ENCODE peak calls at places on chromosomes 4 and X, in six cellular contexts. M, P, C, E, K and F are unnamed samples.

GRCh38 chrX:10549280-10549679 is 71.1 kb downstream of the MID1 start:
- DNase-seq in M (no peak), C (no peak), E (no peak), K (peak), P (no peak), F (no peak)

GRCh38 chr4:174005422-174005821 is 278.0 kb downstream of the FBXO8 start:
- DNase-seq in C (no peak), P (no peak), K (no peak), E (no peak), M (no peak), F (no peak)

GRCh38 chr4:102693266-102693850 is 67.4 kb downstream of the MANBA start:
- DNase-seq in K (no peak), E (no peak), C (no peak), P (no peak), M (no peak), F (no peak)

GRCh38 chr4:24174622-24175021 is 284.8 kb upstream of the PPARGC1A start:
- DNase-seq in E (no peak), P (no peak), K (no peak), M (no peak), C (no peak), F (no peak)

GRCh38 chrX:94908171-94908570 is 1234.2 kb downstream of the FAM133A start:
- DNase-seq in M (no peak), C (no peak), K (no peak), E (no peak), P (no peak), F (no peak)

GRCh38 chr4:47031011-47031678 is at the start of gene GABRB1:
- DNase-seq in P (no peak), M (peak), E (peak), C (peak), K (no peak), F (no peak)

GRCh38 chr4:107349732-107350131 is 313.6 kb upstream of the DKK2 start:
- DNase-seq in K (no peak), P (no peak), C (no peak), E (no peak), M (no peak), F (no peak)

GRCh38 chrX:56726609-56727008 is 2.4 kb upstream of the NBDY start:
- DNase-seq in P (no peak), C (no peak), M (no peak), E (peak), K (peak), F (peak)

GRCh38 chr4:156976147-156976546 is 4.5 kb upstream of the PDGFC start:
- DNase-seq in M (peak), C (no peak), E (peak), K (no peak), P (no peak), F (no peak)

GRCh38 chrX:78624884-78625283 is 34.2 kb downstream of the RTL3 start:
- DNase-seq in M (no peak), E (no peak), P (no peak), K (no peak), C (no peak), F (no peak)

GRCh38 chrX:72620550-72621145 is 48.0 kb upstream of the HDAC8 start:
- DNase-seq in P (no peak), E (peak), M (peak), C (no peak), K (no peak), F (peak)

GRCh38 chr4:113773014-113773413 is 11.5 kb upstream of the CAMK2D start:
- DNase-seq in E (no peak), K (no peak), M (no peak), C (no peak), P (no peak), F (no peak)

GRCh38 chr4:68865760-68866159 is 50.0 kb downstream of the UGT2B10 start:
- DNase-seq in M (no peak), K (no peak), C (no peak), E (no peak), P (no peak), F (no peak)

GRCh38 chr4:81003549-81004240 is 26.8 kb upstream of the BMP3 start:
- DNase-seq in M (no peak), E (no peak), K (no peak), P (no peak), C (no peak), F (no peak)

GRCh38 chr4:75844151-75844662 is 58.0 kb downstream of the PPEF2 start:
- DNase-seq in C (no peak), M (peak), P (no peak), K (no peak), E (peak), F (no peak)

GRCh38 chr4:37322122-37322521 is 77.6 kb downstream of the NWD2 start:
- DNase-seq in K (no peak), E (no peak), M (no peak), P (no peak), C (no peak), F (no peak)

GRCh38 chr4:96739101-96739500 is 899.2 kb downstream of the PDHA2 start:
- DNase-seq in C (no peak), M (no peak), P (no peak), K (no peak), E (peak), F (no peak)

GRCh38 chrX:295136-295535 is 14.0 kb downstream of the PLCXD1 start:
- DNase-seq in C (no peak), P (no peak), M (no peak), K (no peak), E (no peak), F (no peak)

GRCh38 chrX:154751121-154751668 is 318 bp upstream of the GAB3 start:
- DNase-seq in K (no peak), P (no peak), M (no peak), E (no peak), C (no peak), F (no peak)

GRCh38 chr4:80918004-80918403 is 112.5 kb upstream of the BMP3 start:
- DNase-seq in K (no peak), P (no peak), M (peak), C (no peak), E (peak), F (no peak)

GRCh38 chr4:25454491-25454890 is 77.4 kb downstream of the ANAPC4 start:
- DNase-seq in E (no peak), P (no peak), C (no peak), M (no peak), K (no peak), F (no peak)

GRCh38 chrX:109350621-109351020 is 131.3 kb downstream of the GUCY2F start:
- DNase-seq in E (no peak), K (no peak), C (no peak), P (no peak), M (no peak), F (no peak)

GRCh38 chrX:72011734-72012133 is 101.1 kb downstream of the NHSL2 start:
- DNase-seq in C (no peak), K (no peak), M (no peak), P (no peak), E (no peak), F (no peak)

GRCh38 chrX:101485212-101486064 is at the start of gene ARMCX4:
- DNase-seq in E (peak), P (peak), K (peak), M (no peak), C (peak), F (peak)

GRCh38 chrX:107978707-107979307 is 3.4 kb downstream of the TEX13B start:
- DNase-seq in E (peak), P (no peak), K (peak), C (no peak), M (peak), F (no peak)

GRCh38 chr4:43882470-43882869 is 566.1 kb downstream of the KCTD8 start:
- DNase-seq in E (no peak), P (no peak), K (no peak), C (no peak), M (no peak), F (no peak)

GRCh38 chr4:127809173-127809800 is 27.2 kb downstream of the HSPA4L start:
- DNase-seq in K (no peak), E (peak), M (no peak), C (no peak), P (no peak), F (no peak)

GRCh38 chrX:110786486-110786885 is 9.1 kb downstream of the CHRDL1 start:
- DNase-seq in E (peak), K (no peak), P (no peak), C (no peak), M (peak), F (no peak)

GRCh38 chrX:21490341-21490740 is 116.1 kb downstream of the CNKSR2 start:
- DNase-seq in K (no peak), P (no peak), C (no peak), M (no peak), E (no peak), F (no peak)

GRCh38 chrX:47583240-47583861 is 1.1 kb downstream of the TIMP1 start:
- DNase-seq in K (no peak), C (no peak), M (no peak), E (no peak), P (no peak), F (no peak)